ENCODE peak calls at places on chromosomes 7 and 10, in six cellular contexts. One of them, this sample, is unnamed.

GRCh38 chr7:2939193-2939885 is 95.2 kb upstream of the GNA12 start:
- DNase-seq in WTC11: peak; percentile 16
- DNase-seq in T-helper 9 cell: no peak
- DNase-seq in posterior vena cava: peak; percentile 61
- DNase-seq in dorsolateral prefrontal cortex: peak; percentile 16
- DNase-seq in naive thymus-derived CD4-positive, alpha-beta T cell: no peak
- DNase-seq in this sample: peak; percentile 29

GRCh38 chr7:128361463-128362441 is at the start of gene PRRT4:
- DNase-seq in T-helper 9 cell: peak; percentile 27
- DNase-seq in posterior vena cava: no peak
- DNase-seq in naive thymus-derived CD4-positive, alpha-beta T cell: peak; percentile 58
- DNase-seq in dorsolateral prefrontal cortex: peak; percentile 52
- DNase-seq in WTC11: peak; percentile 38
- DNase-seq in this sample: no peak

GRCh38 chr7:25596443-25596842 is 368.2 kb upstream of the NPVF start:
- DNase-seq in WTC11: no peak
- DNase-seq in T-helper 9 cell: no peak
- DNase-seq in naive thymus-derived CD4-positive, alpha-beta T cell: no peak
- DNase-seq in dorsolateral prefrontal cortex: no peak
- DNase-seq in posterior vena cava: no peak
- DNase-seq in this sample: no peak

GRCh38 chr10:100600218-100600617 is 64.5 kb downstream of the HIF1AN start:
- DNase-seq in T-helper 9 cell: no peak
- DNase-seq in posterior vena cava: no peak
- DNase-seq in WTC11: no peak
- DNase-seq in dorsolateral prefrontal cortex: no peak
- DNase-seq in naive thymus-derived CD4-positive, alpha-beta T cell: no peak
- DNase-seq in this sample: no peak

GRCh38 chr10:1120761-1121160 is 64.6 kb downstream of the WDR37 start:
- DNase-seq in T-helper 9 cell: no peak
- DNase-seq in dorsolateral prefrontal cortex: no peak
- DNase-seq in naive thymus-derived CD4-positive, alpha-beta T cell: no peak
- DNase-seq in posterior vena cava: no peak
- DNase-seq in WTC11: no peak
- DNase-seq in this sample: no peak

GRCh38 chr10:58475322-58476277 is 37.1 kb upstream of the BICC1 start:
- DNase-seq in WTC11: no peak
- DNase-seq in naive thymus-derived CD4-positive, alpha-beta T cell: no peak
- DNase-seq in dorsolateral prefrontal cortex: no peak
- DNase-seq in posterior vena cava: no peak
- DNase-seq in T-helper 9 cell: no peak
- DNase-seq in this sample: no peak

GRCh38 chr7:152869677-152870051 is 110.1 kb downstream of the ACTR3B start:
- DNase-seq in naive thymus-derived CD4-positive, alpha-beta T cell: no peak
- DNase-seq in posterior vena cava: no peak
- DNase-seq in T-helper 9 cell: no peak
- DNase-seq in dorsolateral prefrontal cortex: no peak
- DNase-seq in WTC11: no peak
- DNase-seq in this sample: peak; percentile 47

GRCh38 chr10:23338886-23339285 is 5.7 kb downstream of the C10orf67 start:
- DNase-seq in naive thymus-derived CD4-positive, alpha-beta T cell: no peak
- DNase-seq in WTC11: no peak
- DNase-seq in T-helper 9 cell: no peak
- DNase-seq in posterior vena cava: no peak
- DNase-seq in dorsolateral prefrontal cortex: no peak
- DNase-seq in this sample: no peak

GRCh38 chr10:22250897-22251605 is 33.2 kb upstream of the EBLN1 start:
- DNase-seq in T-helper 9 cell: no peak
- DNase-seq in posterior vena cava: no peak
- DNase-seq in dorsolateral prefrontal cortex: no peak
- DNase-seq in naive thymus-derived CD4-positive, alpha-beta T cell: no peak
- DNase-seq in WTC11: no peak
- DNase-seq in this sample: no peak

GRCh38 chr7:36300696-36301350 is 88.8 kb upstream of the ANLN start:
- DNase-seq in naive thymus-derived CD4-positive, alpha-beta T cell: no peak
- DNase-seq in T-helper 9 cell: no peak
- DNase-seq in posterior vena cava: no peak
- DNase-seq in dorsolateral prefrontal cortex: no peak
- DNase-seq in WTC11: no peak
- DNase-seq in this sample: peak; percentile 62

This sample was measured in cardiac septum.